ENCODE peak calls at places on chromosomes 7 and 10, in nine cellular contexts. D is prostate gland, L is HCT116, S is transverse colon, Z is SK-N-SH, C is SK-N-MC, N is GM12892, H is H1, Y is GM12891. O is an unnamed sample.

GRCh38 chr7:96179863-96180262 is 142.0 kb downstream of the SLC25A13 start:
- DNase-seq in D (no peak), L (no peak), S (no peak), Z (no peak), C (no peak), N (no peak), H (no peak), Y (no peak), O (no peak)

GRCh38 chr7:12685550-12685949 is 1.9 kb upstream of the ARL4A start:
- DNase-seq in D (no peak), L (no peak), S (no peak), Z (peak; percentile 27), C (no peak), N (no peak), H (peak; percentile 61), Y (no peak), O (no peak)

GRCh38 chr10:84344560-84344959 is 16.2 kb downstream of the CCSER2 start:
- DNase-seq in D (no peak), L (no peak), S (no peak), Z (no peak), C (no peak), N (no peak), H (no peak), Y (no peak), O (no peak)

GRCh38 chr7:52639981-52640380 is 395.5 kb upstream of the POM121L12 start:
- DNase-seq in D (no peak), L (no peak), S (no peak), Z (no peak), C (no peak), N (no peak), H (no peak), Y (no peak), O (no peak)

GRCh38 chr10:131166486-131166885 is 145.0 kb downstream of the TCERG1L start:
- DNase-seq in D (no peak), L (no peak), S (no peak), Z (no peak), C (no peak), N (no peak), H (no peak), Y (no peak), O (peak; percentile 42)

GRCh38 chr10:70850097-70850496 is 34.3 kb downstream of the SGPL1 start:
- DNase-seq in D (no peak), L (no peak), S (no peak), Z (no peak), C (no peak), N (no peak), H (no peak), Y (no peak), O (no peak)

GRCh38 chr10:102815790-102816549 is 21.2 kb downstream of the CYP17A1 start:
- DNase-seq in D (no peak), L (no peak), S (peak; percentile 34), Z (no peak), C (no peak), N (no peak), H (no peak), Y (no peak), O (peak; percentile 87)

GRCh38 chr10:133473270-133473669 is 19.5 kb downstream of the SCART1 start:
- DNase-seq in D (no peak), L (no peak), S (no peak), Z (no peak), C (no peak), N (no peak), H (no peak), Y (no peak), O (no peak)

GRCh38 chr10:5869156-5869555 is 20.5 kb downstream of the ANKRD16 start:
- DNase-seq in D (no peak), L (no peak), S (no peak), Z (no peak), C (no peak), N (no peak), H (no peak), Y (no peak), O (no peak)

GRCh38 chr10:78299861-78300453 is 266.3 kb downstream of the RPS24 start:
- DNase-seq in D (no peak), L (peak; percentile 2), S (peak; percentile 28), Z (no peak), C (no peak), N (no peak), H (peak; percentile 37), Y (no peak), O (peak; percentile 75)

GRCh38 chr7:55178292-55178862 is 159.6 kb downstream of the EGFR start:
- DNase-seq in D (no peak), L (no peak), S (no peak), Z (no peak), C (no peak), N (no peak), H (no peak), Y (no peak), O (no peak)

DNA sequence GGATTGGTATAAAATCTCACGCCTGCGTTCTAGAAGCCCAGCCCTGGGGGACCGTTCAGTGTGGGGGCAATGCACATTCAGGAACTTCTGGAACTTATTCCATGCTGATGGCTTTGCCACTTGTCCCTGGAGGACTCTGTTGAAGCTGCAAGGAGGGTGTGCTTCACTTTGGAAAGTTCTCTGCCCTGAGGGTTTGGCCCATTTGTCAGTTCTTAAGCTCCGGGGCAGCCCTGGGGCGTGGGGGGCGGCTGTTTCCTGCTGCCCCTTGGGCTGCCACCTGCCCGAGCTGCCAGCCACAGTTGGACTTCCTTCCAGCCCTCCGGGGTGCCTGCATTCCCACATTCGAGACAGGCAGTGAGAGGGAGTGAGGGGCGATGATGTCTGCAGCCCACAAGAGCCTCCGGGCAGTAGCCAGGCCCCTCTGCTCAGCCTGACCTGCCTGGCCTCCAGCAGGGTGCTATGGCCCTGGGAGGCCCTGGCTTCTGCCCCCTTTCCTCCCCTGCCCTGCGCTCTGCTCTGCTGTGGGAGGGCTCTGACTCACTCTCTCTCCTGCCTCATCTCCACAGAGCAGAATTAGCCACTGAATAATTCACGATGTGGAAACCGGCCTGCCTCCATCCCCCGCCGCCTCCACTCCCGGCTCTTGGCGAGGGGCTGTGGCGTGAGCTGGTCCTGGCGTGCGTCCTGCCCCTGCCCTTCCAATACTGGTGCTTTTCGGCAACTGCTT is 1.9 kb downstream of the TTYH3 start:
- DNase-seq in D (no peak), L (no peak), S (no peak), Z (peak; percentile 65), C (peak; percentile 48), N (no peak), H (no peak), Y (no peak), O (peak; percentile 86)
- TF ChIP-seq POLR2AphosphoS5 in D (no peak), L (no peak), S (no peak), Z (peak; percentile 22), C (no peak), N (no peak), H (no peak), Y (no peak), O (peak; percentile 70)

GRCh38 chr7:139426258-139427028 is 57.0 kb downstream of the KLRG2 start:
- DNase-seq in D (no peak), L (no peak), S (no peak), Z (no peak), C (no peak), N (no peak), H (peak; percentile 32), Y (no peak), O (no peak)

GRCh38 chr7:139424004-139424403 is 59.5 kb downstream of the KLRG2 start:
- DNase-seq in D (no peak), L (no peak), S (no peak), Z (no peak), C (no peak), N (no peak), H (no peak), Y (no peak), O (no peak)

GRCh38 chr7:139421123-139421522 is 61.4 kb downstream of the LUC7L2 start:
- DNase-seq in D (no peak), L (no peak), S (no peak), Z (no peak), C (no peak), N (no peak), H (no peak), Y (no peak), O (no peak)

GRCh38 chr7:139423091-139423490 is 60.4 kb downstream of the KLRG2 start:
- DNase-seq in D (no peak), L (no peak), S (no peak), Z (no peak), C (no peak), N (no peak), H (no peak), Y (no peak), O (no peak)

DNA sequence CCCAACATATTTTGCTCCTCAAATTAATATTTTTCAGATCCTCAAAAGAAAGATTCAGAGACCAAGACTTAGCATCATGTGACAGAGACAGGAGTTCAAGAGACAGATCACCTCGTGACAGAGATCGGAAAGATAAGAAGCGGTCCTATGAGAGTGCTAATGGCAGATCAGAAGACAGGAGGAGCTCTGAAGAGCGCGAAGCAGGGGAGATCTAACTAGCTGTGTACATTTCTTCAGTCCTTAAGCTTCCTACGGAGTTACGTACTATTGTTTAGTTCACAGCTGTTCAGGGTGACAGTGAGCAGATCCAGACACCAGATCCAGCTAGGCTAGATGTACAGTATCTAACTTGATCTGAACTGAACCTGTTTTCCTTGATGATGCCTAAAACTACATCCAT is 61.3 kb downstream of the KLRG2 start:
- DNase-seq in D (no peak), L (no peak), S (no peak), Z (peak; percentile 77), C (no peak), N (no peak), H (no peak), Y (no peak), O (peak; percentile 74)
- TF ChIP-seq POLR2AphosphoS5 in D (no peak), L (no peak), S (peak; percentile 71), Z (no peak), C (no peak), N (no peak), H (no peak), Y (no peak), O (peak; percentile 91)

GRCh38 chr7:6175642-6176041 is 96.8 kb downstream of the CYTH3 start:
- DNase-seq in D (no peak), L (no peak), S (no peak), Z (no peak), C (no peak), N (no peak), H (no peak), Y (no peak), O (peak; percentile 62)
- TF ChIP-seq POLR2AphosphoS5 in D (no peak), L (no peak), S (no peak), Z (no peak), C (no peak), N (no peak), H (no peak), Y (no peak), O (no peak)

DNA sequence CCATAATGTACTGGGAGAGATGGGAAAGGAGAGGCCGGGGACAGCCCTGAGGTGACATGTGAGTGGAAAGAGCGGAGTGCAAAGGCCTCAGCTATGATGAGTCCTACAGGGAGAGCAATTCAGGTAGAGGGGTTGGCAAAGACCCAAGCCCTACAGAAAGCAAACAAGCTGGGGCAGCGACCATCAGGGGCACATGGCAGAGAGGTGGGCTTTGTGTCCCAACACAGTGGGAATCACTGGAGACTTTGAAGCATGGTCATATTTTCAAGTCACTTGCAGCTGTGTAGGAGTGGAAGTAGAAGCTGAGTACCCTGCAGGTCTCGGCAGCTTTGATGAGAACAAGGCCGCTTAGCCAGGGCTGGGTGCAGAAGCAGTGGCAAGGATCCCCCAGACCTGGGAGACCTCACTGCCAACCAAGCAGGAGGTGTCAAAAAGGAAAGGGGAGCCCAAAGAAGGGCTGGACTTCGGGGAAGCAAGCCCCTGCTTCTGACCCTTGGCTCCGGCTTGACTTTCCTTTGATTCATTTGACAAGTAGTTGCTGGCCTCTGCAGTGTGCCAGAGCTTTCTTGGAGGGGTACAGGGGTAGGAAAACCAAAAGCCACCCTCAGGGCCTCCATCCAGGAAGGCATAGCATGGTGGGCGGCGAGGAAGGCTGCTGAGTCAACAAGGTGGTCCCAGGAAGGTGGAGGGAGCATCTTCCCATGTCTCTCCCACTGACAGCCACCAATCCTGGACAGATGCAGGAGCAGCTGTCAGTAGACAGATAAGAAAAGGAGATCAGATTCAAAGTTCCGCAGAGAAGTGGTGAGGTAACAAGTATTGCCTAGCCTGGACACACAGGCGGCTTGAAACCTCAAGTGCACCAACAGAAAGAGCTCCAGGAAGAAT is 1.9 kb upstream of the PGAM2 start:
- DNase-seq in D (no peak), L (no peak), S (peak; percentile 6), Z (peak; percentile 42), C (no peak), N (no peak), H (no peak), Y (no peak), O (peak; percentile 64)
- TF ChIP-seq POLR2AphosphoS5 in D (no peak), L (no peak), S (no peak), Z (no peak), C (no peak), N (no peak), H (no peak), Y (no peak), O (no peak)